ENCODE peak calls at places on chromosomes 16 and 17, in six cellular contexts. One of them, this sample, is unnamed. For H3K4me1, the result is how much of the 10 kb centered on the place peaks cover.

GRCh38 chr16:80045944-80046660 is 445.6 kb upstream of the MAF start:
- DNase-seq in transverse colon: no peak
- DNase-seq in neuronal stem cell: peak
- DNase-seq in heart right ventricle: no peak
- DNase-seq in neural progenitor cell: peak
- DNase-seq in thoracic aorta: no peak
- DNase-seq in this sample: no peak

GRCh38 chr16:3121843-3122467 is 9.6 kb downstream of the ZNF205 start:
- DNase-seq in transverse colon: no peak
- DNase-seq in neuronal stem cell: no peak
- DNase-seq in heart right ventricle: no peak
- DNase-seq in neural progenitor cell: no peak
- DNase-seq in thoracic aorta: no peak
- DNase-seq in this sample: no peak

GRCh38 chr17:5418858-5419355 is 555 bp downstream of the NUP88 start:
- DNase-seq in transverse colon: peak
- DNase-seq in neuronal stem cell: peak
- DNase-seq in heart right ventricle: peak
- DNase-seq in neural progenitor cell: no peak
- DNase-seq in thoracic aorta: no peak
- DNase-seq in this sample: peak

GRCh38 chr17:79615926-79616325 is 5.1 kb upstream of the RBFOX3 start:
- DNase-seq in transverse colon: no peak
- DNase-seq in neuronal stem cell: no peak
- DNase-seq in heart right ventricle: no peak
- DNase-seq in neural progenitor cell: no peak
- DNase-seq in thoracic aorta: no peak
- DNase-seq in this sample: no peak

GRCh38 chr16:16120382-16121184 is 102.7 kb downstream of the ABCC6 start:
- DNase-seq in transverse colon: peak
- DNase-seq in neuronal stem cell: no peak
- DNase-seq in heart right ventricle: peak
- DNase-seq in neural progenitor cell: no peak
- DNase-seq in thoracic aorta: no peak
- DNase-seq in this sample: peak

GRCh38 chr16:83420206-83420760 is 387.5 kb upstream of the HSBP1 start:
- DNase-seq in transverse colon: no peak
- DNase-seq in neuronal stem cell: peak
- DNase-seq in heart right ventricle: no peak
- DNase-seq in neural progenitor cell: peak
- DNase-seq in thoracic aorta: no peak
- DNase-seq in this sample: peak

GRCh38 chr17:21003007-21003621 is 39.7 kb downstream of the USP22 start:
- DNase-seq in transverse colon: no peak
- DNase-seq in neuronal stem cell: no peak
- DNase-seq in heart right ventricle: no peak
- DNase-seq in neural progenitor cell: no peak
- DNase-seq in thoracic aorta: no peak
- DNase-seq in this sample: no peak

GRCh38 chr17:76538281-76538931 is 897 bp upstream of the CYGB start:
- DNase-seq in transverse colon: no peak
- DNase-seq in neuronal stem cell: no peak
- DNase-seq in heart right ventricle: no peak
- DNase-seq in neural progenitor cell: peak
- DNase-seq in thoracic aorta: no peak
- DNase-seq in this sample: no peak

GRCh38 chr17:17533901-17534441 is 37.8 kb upstream of the RASD1 start:
- DNase-seq in transverse colon: peak
- DNase-seq in neuronal stem cell: no peak
- DNase-seq in heart right ventricle: no peak
- DNase-seq in neural progenitor cell: no peak
- DNase-seq in thoracic aorta: no peak
- DNase-seq in this sample: no peak

GRCh38 chr17:2398655-2399571 is 1.9 kb downstream of the MNT start:
- DNase-seq in transverse colon: peak
- DNase-seq in neuronal stem cell: peak
- DNase-seq in heart right ventricle: peak
- DNase-seq in neural progenitor cell: peak
- DNase-seq in thoracic aorta: no peak
- DNase-seq in this sample: peak

GRCh38 chr16:12802661-12803060 is 1.0 kb downstream of the CPPED1 start:
- DNase-seq in transverse colon: no peak
- DNase-seq in neuronal stem cell: no peak
- DNase-seq in heart right ventricle: no peak
- DNase-seq in neural progenitor cell: no peak
- DNase-seq in thoracic aorta: no peak
- DNase-seq in this sample: no peak

GRCh38 chr17:6393368-6393952 is 41.5 kb downstream of the AIPL1 start:
- DNase-seq in transverse colon: no peak
- DNase-seq in neuronal stem cell: no peak
- DNase-seq in heart right ventricle: no peak
- DNase-seq in neural progenitor cell: peak
- DNase-seq in thoracic aorta: no peak
- DNase-seq in this sample: no peak

GRCh38 chr17:50018909-50019308 is 23.9 kb upstream of the DLX3 start:
- DNase-seq in transverse colon: no peak
- DNase-seq in neuronal stem cell: no peak
- DNase-seq in heart right ventricle: no peak
- DNase-seq in neural progenitor cell: no peak
- DNase-seq in thoracic aorta: no peak
- DNase-seq in this sample: no peak

GRCh38 chr17:31085563-31085962 is 9.2 kb upstream of the NF1 start:
- DNase-seq in transverse colon: no peak
- DNase-seq in neuronal stem cell: no peak
- DNase-seq in heart right ventricle: no peak
- DNase-seq in neural progenitor cell: no peak
- DNase-seq in thoracic aorta: no peak
- DNase-seq in this sample: no peak

GRCh38 chr17:42989726-42990652 is 8.2 kb upstream of the RPL27 start:
- DNase-seq in transverse colon: no peak
- DNase-seq in neuronal stem cell: no peak
- DNase-seq in heart right ventricle: no peak
- DNase-seq in neural progenitor cell: no peak
- DNase-seq in thoracic aorta: no peak
- DNase-seq in this sample: no peak

GRCh38 chr17:4696432-4696796 is 7.5 kb downstream of the PELP1 start:
- DNase-seq in transverse colon: no peak
- DNase-seq in neuronal stem cell: no peak
- DNase-seq in heart right ventricle: no peak
- DNase-seq in neural progenitor cell: no peak
- DNase-seq in thoracic aorta: no peak
- DNase-seq in this sample: no peak

GRCh38 chr16:77823067-77823466 is 34.7 kb downstream of the VAT1L start:
- DNase-seq in transverse colon: no peak
- DNase-seq in neuronal stem cell: no peak
- DNase-seq in heart right ventricle: no peak
- DNase-seq in neural progenitor cell: no peak
- DNase-seq in thoracic aorta: no peak
- DNase-seq in this sample: no peak

GRCh38 chr16:61892531-61892930 is 143.7 kb downstream of the CDH8 start:
- DNase-seq in transverse colon: no peak
- DNase-seq in neuronal stem cell: no peak
- DNase-seq in heart right ventricle: no peak
- DNase-seq in neural progenitor cell: no peak
- DNase-seq in thoracic aorta: no peak
- DNase-seq in this sample: no peak

GRCh38 chr16:14405611-14406537 is 224.2 kb downstream of the PARN start:
- DNase-seq in transverse colon: peak
- DNase-seq in neuronal stem cell: peak
- DNase-seq in heart right ventricle: no peak
- DNase-seq in neural progenitor cell: peak
- DNase-seq in thoracic aorta: no peak
- DNase-seq in this sample: no peak

GRCh38 chr17:68052810-68053209 is 17.3 kb downstream of the KPNA2 start:
- DNase-seq in transverse colon: no peak
- DNase-seq in neuronal stem cell: no peak
- DNase-seq in heart right ventricle: no peak
- DNase-seq in neural progenitor cell: no peak
- DNase-seq in thoracic aorta: no peak
- DNase-seq in this sample: no peak

GRCh38 chr16:70438983-70439862 is at the start of gene ST3GAL2:
- DNase-seq in transverse colon: peak
- DNase-seq in neuronal stem cell: peak
- DNase-seq in heart right ventricle: peak
- DNase-seq in neural progenitor cell: peak
- DNase-seq in thoracic aorta: peak
- DNase-seq in this sample: peak

GRCh38 chr16:4433914-4434787 is 8.5 kb downstream of the DNAJA3 start:
- DNase-seq in transverse colon: no peak
- DNase-seq in neuronal stem cell: no peak
- DNase-seq in heart right ventricle: no peak
- DNase-seq in neural progenitor cell: no peak
- DNase-seq in thoracic aorta: no peak
- DNase-seq in this sample: no peak
- H3K4me1 ChIP-seq in transverse colon: under half
- H3K4me1 ChIP-seq in neuronal stem cell: under half
- H3K4me1 ChIP-seq in heart right ventricle: under half
- H3K4me1 ChIP-seq in neural progenitor cell: under half
- H3K4me1 ChIP-seq in thoracic aorta: under half
- H3K4me1 ChIP-seq in this sample: under half

DNA sequence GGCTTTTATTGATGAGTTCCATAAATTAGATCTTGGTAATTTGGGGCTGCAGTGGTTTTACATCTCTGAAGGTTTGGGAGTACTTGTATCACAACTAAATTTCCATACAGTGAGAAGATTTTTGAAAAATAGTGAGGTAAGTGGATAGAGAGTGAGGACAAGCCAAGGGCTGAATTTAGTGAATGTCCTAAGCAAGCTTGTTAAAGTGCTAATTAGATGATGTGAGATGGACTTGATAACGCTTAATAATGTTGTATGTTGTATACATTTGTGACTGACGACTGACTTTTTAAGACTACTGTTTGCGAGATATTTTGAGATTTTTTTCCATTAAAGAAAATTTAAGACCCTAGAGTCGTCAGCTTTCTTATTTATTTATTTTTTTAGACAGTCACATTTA is 3.9 kb downstream of the NFATC3 start:
- DNase-seq in transverse colon: no peak
- DNase-seq in neuronal stem cell: no peak
- DNase-seq in heart right ventricle: no peak
- DNase-seq in neural progenitor cell: no peak
- DNase-seq in thoracic aorta: no peak
- DNase-seq in this sample: no peak
- H3K4me1 ChIP-seq in transverse colon: half or more
- H3K4me1 ChIP-seq in neuronal stem cell: under half
- H3K4me1 ChIP-seq in heart right ventricle: half or more
- H3K4me1 ChIP-seq in neural progenitor cell: under half
- H3K4me1 ChIP-seq in thoracic aorta: under half
- H3K4me1 ChIP-seq in this sample: under half

GRCh38 chr17:62822080-62822904 is 14.2 kb upstream of the MARCHF10 start:
- DNase-seq in transverse colon: no peak
- DNase-seq in neuronal stem cell: no peak
- DNase-seq in heart right ventricle: no peak
- DNase-seq in neural progenitor cell: no peak
- DNase-seq in thoracic aorta: no peak
- DNase-seq in this sample: peak
- H3K4me1 ChIP-seq in transverse colon: under half
- H3K4me1 ChIP-seq in neuronal stem cell: under half
- H3K4me1 ChIP-seq in heart right ventricle: under half
- H3K4me1 ChIP-seq in neural progenitor cell: under half
- H3K4me1 ChIP-seq in thoracic aorta: under half
- H3K4me1 ChIP-seq in this sample: under half

GRCh38 chr17:61149862-61150362 is 249.7 kb upstream of the TBX2 start:
- DNase-seq in transverse colon: no peak
- DNase-seq in neuronal stem cell: no peak
- DNase-seq in heart right ventricle: no peak
- DNase-seq in neural progenitor cell: no peak
- DNase-seq in thoracic aorta: no peak
- DNase-seq in this sample: no peak

GRCh38 chr17:61155590-61156181 is 244.0 kb upstream of the TBX2 start:
- DNase-seq in transverse colon: no peak
- DNase-seq in neuronal stem cell: no peak
- DNase-seq in heart right ventricle: no peak
- DNase-seq in neural progenitor cell: no peak
- DNase-seq in thoracic aorta: no peak
- DNase-seq in this sample: no peak

GRCh38 chr17:61149106-61149505 is 250.5 kb upstream of the TBX2 start:
- DNase-seq in transverse colon: no peak
- DNase-seq in neuronal stem cell: no peak
- DNase-seq in heart right ventricle: no peak
- DNase-seq in neural progenitor cell: no peak
- DNase-seq in thoracic aorta: no peak
- DNase-seq in this sample: no peak

GRCh38 chr17:61150686-61151299 is 248.8 kb upstream of the TBX2 start:
- DNase-seq in transverse colon: no peak
- DNase-seq in neuronal stem cell: no peak
- DNase-seq in heart right ventricle: no peak
- DNase-seq in neural progenitor cell: no peak
- DNase-seq in thoracic aorta: no peak
- DNase-seq in this sample: no peak

GRCh38 chr17:61152898-61153297 is 246.7 kb upstream of the TBX2 start:
- DNase-seq in transverse colon: no peak
- DNase-seq in neuronal stem cell: no peak
- DNase-seq in heart right ventricle: no peak
- DNase-seq in neural progenitor cell: no peak
- DNase-seq in thoracic aorta: no peak
- DNase-seq in this sample: no peak
- H3K4me1 ChIP-seq in transverse colon: under half
- H3K4me1 ChIP-seq in neuronal stem cell: under half
- H3K4me1 ChIP-seq in heart right ventricle: under half
- H3K4me1 ChIP-seq in neural progenitor cell: half or more
- H3K4me1 ChIP-seq in thoracic aorta: under half
- H3K4me1 ChIP-seq in this sample: under half

GRCh38 chr17:81306898-81307510 is 11.9 kb upstream of the SLC38A10 start:
- DNase-seq in transverse colon: no peak
- DNase-seq in neuronal stem cell: no peak
- DNase-seq in heart right ventricle: no peak
- DNase-seq in neural progenitor cell: no peak
- DNase-seq in thoracic aorta: no peak
- DNase-seq in this sample: no peak
- H3K4me1 ChIP-seq in transverse colon: under half
- H3K4me1 ChIP-seq in neuronal stem cell: under half
- H3K4me1 ChIP-seq in heart right ventricle: under half
- H3K4me1 ChIP-seq in neural progenitor cell: under half
- H3K4me1 ChIP-seq in thoracic aorta: under half
- H3K4me1 ChIP-seq in this sample: under half

This sample was measured in endothelial cell of umbilical vein.